ENCODE peak calls at places on chromosomes 7 and 10, in four cellular contexts. P, Q, T and D are unnamed samples.

GRCh38 chr10:111072232-111072631 is 4.6 kb upstream of the ADRA2A start:
- DNase-seq in T (no peak), P (no peak), Q (no peak), D (no peak)

GRCh38 chr10:68463365-68464093 is 8.2 kb downstream of the DNA2 start:
- DNase-seq in P (no peak), T (no peak), Q (no peak), D (no peak)

GRCh38 chr7:98105942-98106544 is 619 bp upstream of the LMTK2 start:
- DNase-seq in T (no peak), Q (no peak), P (no peak), D (no peak)

GRCh38 chr7:4906682-4907081 is 23.2 kb upstream of the RADIL start:
- DNase-seq in Q (no peak), T (no peak), P (no peak), D (no peak)

GRCh38 chr7:105178928-105179541 is 165.0 kb downstream of the KMT2E start:
- DNase-seq in Q (no peak), T (no peak), P (no peak), D (no peak)

GRCh38 chr7:24701899-24702235 is 55.4 kb downstream of the GSDME start:
- DNase-seq in Q (no peak), P (no peak), T (no peak), D (no peak)

GRCh38 chr10:51109821-51110533 is 35.7 kb downstream of the PRKG1 start:
- DNase-seq in T (no peak), Q (peak), P (peak), D (no peak)

GRCh38 chr7:32102432-32102851 is 32.2 kb upstream of the PDE1C start:
- DNase-seq in Q (no peak), T (no peak), P (no peak), D (no peak)

GRCh38 chr10:131056091-131056490 is 255.4 kb downstream of the TCERG1L start:
- DNase-seq in T (no peak), Q (no peak), P (no peak), D (no peak)

GRCh38 chr7:104550362-104550761 is 222.0 kb downstream of the LHFPL3 start:
- DNase-seq in Q (no peak), P (no peak), T (no peak), D (no peak)

GRCh38 chr7:16721541-16721940 is 32.0 kb upstream of the TSPAN13 start:
- DNase-seq in Q (no peak), P (no peak), T (no peak), D (no peak)

GRCh38 chr10:28180654-28181053 is 122.2 kb downstream of the MPP7 start:
- DNase-seq in Q (no peak), P (peak), T (no peak), D (no peak)

GRCh38 chr10:75904499-75905283 is 473.3 kb downstream of the LRMDA start:
- DNase-seq in P (no peak), Q (no peak), T (peak), D (no peak)

GRCh38 chr10:111200505-111201186 is 123.8 kb downstream of the ADRA2A start:
- DNase-seq in P (no peak), T (no peak), Q (no peak), D (no peak)

GRCh38 chr7:54187886-54188518 is 354.2 kb upstream of the VSTM2A start:
- DNase-seq in Q (no peak), T (no peak), P (no peak), D (no peak)

GRCh38 chr10:104435822-104436221 is 82.2 kb downstream of the CFAP58 start:
- DNase-seq in P (peak), Q (no peak), T (no peak), D (no peak)

GRCh38 chr10:26725837-26726727 is 28.6 kb downstream of the PDSS1 start:
- DNase-seq in Q (peak), P (peak), T (peak), D (no peak)

GRCh38 chr10:115996031-115996430 is 277.0 kb downstream of the GFRA1 start:
- DNase-seq in Q (no peak), P (no peak), T (no peak), D (no peak)

GRCh38 chr7:140631602-140632001 is 9.0 kb downstream of the DENND2A start:
- DNase-seq in T (no peak), P (no peak), Q (no peak), D (no peak)

GRCh38 chr7:77699056-77699455 is 2.8 kb downstream of the RSBN1L start:
- DNase-seq in Q (peak), T (no peak), P (no peak), D (peak)

GRCh38 chr10:131786756-131787605 is 113.8 kb upstream of the PPP2R2D start:
- DNase-seq in Q (peak), T (peak), P (peak), D (peak)

GRCh38 chr7:9945131-9945530 is 1028.5 kb upstream of the PHF14 start:
- DNase-seq in P (no peak), T (no peak), Q (no peak), D (no peak)

GRCh38 chr7:27917774-27918314 is 177.9 kb downstream of the TAX1BP1 start:
- DNase-seq in Q (peak), P (peak), T (no peak), D (no peak)

GRCh38 chr10:129334326-129334725 is 132.7 kb upstream of the MGMT start:
- DNase-seq in T (no peak), P (no peak), Q (peak), D (no peak)

DNA sequence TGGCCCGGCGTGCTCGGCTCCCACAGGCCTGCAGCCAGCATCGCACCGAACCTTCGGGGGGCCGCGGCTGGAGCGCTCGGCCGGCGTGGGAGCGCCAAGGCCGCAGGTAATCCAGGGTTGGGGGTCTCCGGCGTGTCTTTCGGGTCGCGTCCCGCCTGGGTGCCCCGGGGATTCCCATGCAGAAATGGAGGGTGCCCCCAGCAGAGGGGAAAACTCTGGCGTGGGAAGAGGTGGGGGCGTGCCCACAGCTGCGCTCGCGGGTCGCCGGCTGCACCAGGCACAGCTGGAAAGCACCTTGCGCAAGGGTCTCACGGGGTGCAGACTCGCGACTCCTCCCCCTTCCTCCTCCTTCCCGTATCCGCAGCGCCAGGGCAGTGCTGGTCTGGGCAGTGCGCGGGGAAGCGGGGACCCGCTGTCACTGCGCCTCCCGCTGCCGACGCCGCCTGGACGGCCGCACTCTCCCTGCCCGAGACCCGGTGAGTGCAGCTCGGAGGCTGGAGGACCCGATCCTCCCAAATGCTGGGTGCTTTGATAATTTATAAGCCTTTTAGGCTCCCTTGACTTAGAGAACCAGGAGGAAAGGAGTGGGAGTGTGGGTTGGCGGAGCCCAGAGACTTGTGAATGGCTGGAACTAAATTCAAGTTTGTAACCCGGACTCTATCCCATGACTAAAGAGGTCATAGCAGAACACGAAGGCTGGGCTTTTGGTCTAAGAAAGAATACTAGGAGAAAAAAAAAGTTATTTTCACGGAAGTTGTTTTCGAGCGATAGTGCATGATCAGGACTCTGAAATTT is 486 bp downstream of the MAP3K8 start:
- DNase-seq in Q (peak), P (peak), T (peak), D (no peak)
- H3K4me3 ChIP-seq in Q (peak), P (peak), T (peak), D (peak)

DNA sequence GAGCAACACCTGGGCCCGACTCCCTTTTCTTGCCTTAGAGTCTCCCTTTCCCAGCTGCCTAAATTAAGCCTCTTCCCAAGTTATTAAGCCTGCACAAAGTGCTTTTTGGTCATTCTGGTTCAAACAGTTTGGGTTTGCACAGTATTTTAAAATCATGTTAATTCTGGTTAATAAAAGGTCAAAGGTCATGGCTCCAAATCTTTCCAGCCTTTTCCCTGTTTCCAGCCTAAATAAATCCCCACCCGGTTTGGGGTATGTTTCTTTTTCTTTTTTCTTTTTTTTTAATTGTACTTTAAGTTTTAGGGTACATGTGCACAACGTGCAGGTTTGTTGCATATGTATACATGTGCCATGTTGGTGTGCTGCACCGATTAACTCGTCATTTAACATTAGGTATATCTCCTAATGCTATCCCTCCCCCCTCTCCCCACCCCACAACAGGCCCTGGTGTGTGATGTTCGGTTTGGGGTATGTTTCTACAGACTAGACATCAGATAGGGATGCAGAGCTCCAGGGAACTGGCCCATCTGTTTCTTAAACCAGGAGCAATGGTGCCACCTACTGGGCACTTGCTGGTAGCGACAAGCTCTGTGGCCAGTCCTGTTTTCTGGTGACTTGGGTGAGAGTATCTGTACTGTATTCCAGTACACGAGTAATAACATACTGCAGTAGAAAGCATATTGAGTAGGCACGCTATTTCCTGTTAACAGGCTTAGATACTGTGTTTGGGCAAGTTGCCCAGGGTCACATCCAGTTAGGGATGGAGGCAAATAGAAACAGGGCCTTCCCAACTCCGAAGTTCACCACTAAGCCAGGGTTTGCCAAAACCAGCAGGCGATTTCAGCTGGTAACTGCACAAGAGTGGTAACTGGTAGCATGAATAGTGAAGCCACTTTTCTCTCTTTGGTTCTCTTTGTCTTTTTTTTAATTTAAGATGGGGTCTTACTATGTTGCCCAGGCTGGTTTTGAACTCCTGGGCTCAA is 60.6 kb upstream of the TRIM8 start:
- DNase-seq in P (peak), Q (peak), T (peak), D (peak)
- TF ChIP-seq FOS in P (no peak), Q (no peak), T (no peak), D (no peak)

GRCh38 chr10:71767420-71768035 is 5.8 kb downstream of the VSIR start:
- DNase-seq in T (no peak), Q (peak), P (no peak), D (no peak)
- H3K4me2 ChIP-seq in T (no peak), Q (peak), P (no peak), D (peak)

GRCh38 chr7:101382937-101383336 is 20.3 kb downstream of the COL26A1 start:
- DNase-seq in T (no peak), P (no peak), Q (no peak), D (no peak)

GRCh38 chr7:101386558-101387199 is 24.0 kb downstream of the COL26A1 start:
- DNase-seq in Q (no peak), T (peak), P (peak), D (no peak)

GRCh38 chr7:101381549-101381948 is 18.9 kb downstream of the COL26A1 start:
- DNase-seq in P (no peak), T (no peak), Q (no peak), D (no peak)

GRCh38 chr7:101390901-101391301 is 28.2 kb downstream of the COL26A1 start:
- DNase-seq in Q (no peak), P (no peak), T (peak), D (peak)

GRCh38 chr7:101386177-101386557 is 23.5 kb downstream of the COL26A1 start:
- DNase-seq in Q (no peak), T (no peak), P (no peak), D (no peak)
- H3K4me3 ChIP-seq in Q (no peak), T (no peak), P (no peak), D (no peak)

GRCh38 chr10:37816290-37816689 is 41.1 kb downstream of the ZNF248 start:
- DNase-seq in P (no peak), Q (no peak), T (no peak), D (no peak)
- TF ChIP-seq FOS in P (no peak), Q (no peak), T (no peak), D (no peak)